ENCODE peak calls at places on chromosomes 12 and 14, in five cellular contexts. One of them, this sample, is unnamed.

GRCh38 chr12:138898-139534 is 72.4 kb downstream of the IQSEC3 start:
- DNase-seq in IMR-90: peak; percentile 29
- DNase-seq in gastrocnemius medialis: no peak
- DNase-seq in uterus: no peak
- DNase-seq in K562: no peak
- DNase-seq in this sample: no peak

GRCh38 chr12:53978477-53979356 is 4.0 kb upstream of the HOTAIR start:
- DNase-seq in IMR-90: no peak
- DNase-seq in K562: no peak
- DNase-seq in gastrocnemius medialis: no peak
- DNase-seq in uterus: no peak
- DNase-seq in this sample: no peak

GRCh38 chr12:131321988-131322387 is 368.3 kb downstream of the ADGRD1 start:
- DNase-seq in K562: no peak
- DNase-seq in IMR-90: no peak
- DNase-seq in uterus: no peak
- DNase-seq in gastrocnemius medialis: no peak
- DNase-seq in this sample: no peak

GRCh38 chr14:99732436-99733220 is 48.5 kb downstream of the CYP46A1 start:
- DNase-seq in IMR-90: no peak
- DNase-seq in uterus: peak; percentile 14
- DNase-seq in K562: no peak
- DNase-seq in gastrocnemius medialis: peak; percentile 10
- DNase-seq in this sample: no peak

GRCh38 chr12:52566847-52567291 is 6.8 kb downstream of the KRT74 start:
- DNase-seq in IMR-90: no peak
- DNase-seq in gastrocnemius medialis: no peak
- DNase-seq in K562: peak; percentile 50
- DNase-seq in uterus: no peak
- DNase-seq in this sample: no peak

GRCh38 chr14:102544034-102544744 is 34.6 kb upstream of the ANKRD9 start:
- DNase-seq in K562: no peak
- DNase-seq in uterus: no peak
- DNase-seq in IMR-90: no peak
- DNase-seq in gastrocnemius medialis: no peak
- DNase-seq in this sample: no peak

GRCh38 chr12:103128862-103129501 is 171.5 kb downstream of the ASCL1 start:
- DNase-seq in gastrocnemius medialis: no peak
- DNase-seq in uterus: no peak
- DNase-seq in IMR-90: no peak
- DNase-seq in K562: no peak
- DNase-seq in this sample: no peak

GRCh38 chr14:99213101-99213500 is 58.9 kb downstream of the BCL11B start:
- DNase-seq in gastrocnemius medialis: no peak
- DNase-seq in K562: no peak
- DNase-seq in uterus: no peak
- DNase-seq in IMR-90: no peak
- DNase-seq in this sample: no peak

GRCh38 chr12:93176166-93176565 is 201.6 kb upstream of the NUDT4 start:
- DNase-seq in K562: no peak
- DNase-seq in gastrocnemius medialis: no peak
- DNase-seq in uterus: no peak
- DNase-seq in IMR-90: peak; percentile 76
- DNase-seq in this sample: no peak

GRCh38 chr14:95946867-95947266 is 70.2 kb downstream of the TUNAR start:
- DNase-seq in uterus: peak; percentile 42
- DNase-seq in gastrocnemius medialis: no peak
- DNase-seq in IMR-90: no peak
- DNase-seq in K562: no peak
- DNase-seq in this sample: no peak

GRCh38 chr12:115911360-115911759 is 366.1 kb downstream of the MED13L start:
- DNase-seq in IMR-90: no peak
- DNase-seq in gastrocnemius medialis: no peak
- DNase-seq in K562: no peak
- DNase-seq in uterus: no peak
- DNase-seq in this sample: no peak

GRCh38 chr12:67578976-67579661 is 69.4 kb upstream of the DYRK2 start:
- DNase-seq in gastrocnemius medialis: no peak
- DNase-seq in IMR-90: no peak
- DNase-seq in uterus: no peak
- DNase-seq in K562: no peak
- DNase-seq in this sample: no peak

GRCh38 chr14:99649219-99649618 is 4.3 kb downstream of the HHIPL1 start:
- DNase-seq in uterus: no peak
- DNase-seq in K562: no peak
- DNase-seq in IMR-90: peak; percentile 62
- DNase-seq in gastrocnemius medialis: no peak
- DNase-seq in this sample: peak; percentile 58

GRCh38 chr12:19450362-19450761 is 11.1 kb downstream of the AEBP2 start:
- DNase-seq in IMR-90: no peak
- DNase-seq in gastrocnemius medialis: no peak
- DNase-seq in K562: no peak
- DNase-seq in uterus: no peak
- DNase-seq in this sample: no peak

GRCh38 chr14:24556756-24557155 is 19.3 kb downstream of the CTSG start:
- DNase-seq in IMR-90: peak; percentile 29
- DNase-seq in gastrocnemius medialis: no peak
- DNase-seq in uterus: no peak
- DNase-seq in K562: no peak
- DNase-seq in this sample: no peak

GRCh38 chr12:5807538-5808219 is 137.4 kb downstream of the ANO2 start:
- DNase-seq in uterus: no peak
- DNase-seq in IMR-90: peak; percentile 20
- DNase-seq in K562: no peak
- DNase-seq in gastrocnemius medialis: no peak
- DNase-seq in this sample: no peak

GRCh38 chr12:24387381-24387780 is 437.9 kb upstream of the SOX5 start:
- DNase-seq in K562: no peak
- DNase-seq in gastrocnemius medialis: no peak
- DNase-seq in uterus: no peak
- DNase-seq in IMR-90: no peak
- DNase-seq in this sample: no peak

GRCh38 chr12:105805730-105806390 is 332.9 kb downstream of the NUAK1 start:
- DNase-seq in IMR-90: no peak
- DNase-seq in gastrocnemius medialis: peak; percentile 77
- DNase-seq in uterus: no peak
- DNase-seq in K562: no peak
- DNase-seq in this sample: no peak

GRCh38 chr14:59707778-59708635 is 131.4 kb upstream of the CCDC175 start:
- DNase-seq in IMR-90: no peak
- DNase-seq in uterus: no peak
- DNase-seq in gastrocnemius medialis: peak; percentile 21
- DNase-seq in K562: no peak
- DNase-seq in this sample: no peak

GRCh38 chr14:66237701-66238100 is 248.5 kb upstream of the CCDC196 start:
- DNase-seq in gastrocnemius medialis: no peak
- DNase-seq in uterus: no peak
- DNase-seq in K562: no peak
- DNase-seq in IMR-90: no peak
- DNase-seq in this sample: no peak

GRCh38 chr14:95388699-95389098 is 69.0 kb upstream of the CLMN start:
- DNase-seq in K562: no peak
- DNase-seq in gastrocnemius medialis: no peak
- DNase-seq in uterus: no peak
- DNase-seq in IMR-90: no peak
- DNase-seq in this sample: no peak

GRCh38 chr12:59115995-59116394 is 195.7 kb upstream of the LRIG3 start:
- DNase-seq in K562: no peak
- DNase-seq in uterus: no peak
- DNase-seq in gastrocnemius medialis: no peak
- DNase-seq in IMR-90: no peak
- DNase-seq in this sample: no peak

GRCh38 chr12:47773062-47773857 is at the start of gene SLC48A1:
- DNase-seq in uterus: peak; percentile 58
- DNase-seq in IMR-90: peak; percentile 46
- DNase-seq in K562: peak; percentile 95
- DNase-seq in gastrocnemius medialis: peak; percentile 58
- DNase-seq in this sample: peak; percentile 84
- TF ChIP-seq POLR2A in uterus: peak; percentile 69
- TF ChIP-seq POLR2A in IMR-90: no peak
- TF ChIP-seq POLR2A in K562: peak; percentile 51
- TF ChIP-seq POLR2A in gastrocnemius medialis: peak; percentile 71
- TF ChIP-seq POLR2A in this sample: peak; percentile 19

GRCh38 chr14:104115691-104116543 is 22.5 kb upstream of the KIF26A start:
- DNase-seq in uterus: peak; percentile 12
- DNase-seq in gastrocnemius medialis: no peak
- DNase-seq in IMR-90: no peak
- DNase-seq in K562: no peak
- DNase-seq in this sample: no peak
- TF ChIP-seq POLR2A in uterus: no peak
- TF ChIP-seq POLR2A in gastrocnemius medialis: no peak
- TF ChIP-seq POLR2A in IMR-90: no peak
- TF ChIP-seq POLR2A in K562: no peak
- TF ChIP-seq POLR2A in this sample: no peak

GRCh38 chr12:4014858-4015224 is 141.6 kb upstream of the PARP11 start:
- DNase-seq in uterus: no peak
- DNase-seq in gastrocnemius medialis: no peak
- DNase-seq in K562: no peak
- DNase-seq in IMR-90: no peak
- DNase-seq in this sample: no peak

GRCh38 chr12:4012073-4012472 is 138.9 kb upstream of the PARP11 start:
- DNase-seq in gastrocnemius medialis: no peak
- DNase-seq in K562: no peak
- DNase-seq in IMR-90: no peak
- DNase-seq in uterus: no peak
- DNase-seq in this sample: no peak

GRCh38 chr12:4011597-4011996 is 138.4 kb upstream of the PARP11 start:
- DNase-seq in gastrocnemius medialis: no peak
- DNase-seq in K562: no peak
- DNase-seq in IMR-90: no peak
- DNase-seq in uterus: no peak
- DNase-seq in this sample: no peak

GRCh38 chr12:4015225-4016076 is 142.3 kb upstream of the PARP11 start:
- DNase-seq in K562: no peak
- DNase-seq in IMR-90: no peak
- DNase-seq in gastrocnemius medialis: no peak
- DNase-seq in uterus: no peak
- DNase-seq in this sample: no peak

DNA sequence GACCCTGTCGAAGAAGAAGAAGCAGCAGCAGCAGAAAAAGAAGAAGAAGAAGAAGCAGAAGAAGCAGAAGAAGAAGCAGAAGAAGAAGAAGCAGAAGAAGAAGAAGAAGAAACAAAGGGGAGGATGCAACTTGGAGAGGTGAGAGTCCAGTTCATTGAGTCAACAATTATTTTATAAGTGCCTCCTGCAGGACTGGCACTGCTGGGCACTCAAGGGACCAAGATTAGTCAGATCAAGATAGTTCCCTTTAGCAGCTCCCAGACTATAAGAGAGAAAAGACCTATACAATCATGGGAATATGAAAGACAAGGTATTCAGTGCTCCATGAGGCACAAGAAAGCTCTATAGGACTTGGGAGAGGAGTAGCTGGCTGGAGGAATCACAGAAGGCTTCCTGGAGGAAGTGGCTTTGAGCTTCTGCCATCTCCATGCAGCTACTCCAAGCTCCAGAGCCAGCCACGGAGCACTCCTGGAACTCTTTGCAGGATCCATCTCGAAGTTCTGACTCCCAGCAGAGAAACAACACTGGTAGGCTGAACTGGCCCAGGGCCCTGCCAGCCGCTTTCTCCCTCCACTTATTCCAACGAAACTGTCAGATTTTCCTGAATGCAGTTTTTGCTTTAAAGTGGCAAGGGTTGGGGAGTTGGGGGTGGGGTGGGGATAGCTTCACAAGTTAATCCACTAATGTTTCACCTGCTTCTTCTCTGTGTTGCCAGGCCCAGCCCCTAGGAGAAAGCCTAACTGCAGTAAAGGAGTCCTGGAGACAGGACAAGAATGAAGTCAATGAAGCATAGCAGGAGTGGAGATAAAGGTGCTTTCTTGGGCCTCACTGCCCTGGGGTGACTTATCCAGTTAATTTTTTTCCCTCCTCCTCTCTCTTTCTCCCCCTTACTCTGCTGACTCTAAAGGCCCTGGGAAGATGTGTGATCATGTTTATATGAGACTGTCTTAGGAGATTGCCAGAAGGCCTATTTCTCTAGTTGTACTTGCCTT is 140.1 kb upstream of the PARP11 start:
- DNase-seq in IMR-90: no peak
- DNase-seq in K562: no peak
- DNase-seq in uterus: no peak
- DNase-seq in gastrocnemius medialis: no peak
- DNase-seq in this sample: no peak
- TF ChIP-seq POLR2A in IMR-90: no peak
- TF ChIP-seq POLR2A in K562: no peak
- TF ChIP-seq POLR2A in uterus: no peak
- TF ChIP-seq POLR2A in gastrocnemius medialis: no peak
- TF ChIP-seq POLR2A in this sample: no peak

DNA sequence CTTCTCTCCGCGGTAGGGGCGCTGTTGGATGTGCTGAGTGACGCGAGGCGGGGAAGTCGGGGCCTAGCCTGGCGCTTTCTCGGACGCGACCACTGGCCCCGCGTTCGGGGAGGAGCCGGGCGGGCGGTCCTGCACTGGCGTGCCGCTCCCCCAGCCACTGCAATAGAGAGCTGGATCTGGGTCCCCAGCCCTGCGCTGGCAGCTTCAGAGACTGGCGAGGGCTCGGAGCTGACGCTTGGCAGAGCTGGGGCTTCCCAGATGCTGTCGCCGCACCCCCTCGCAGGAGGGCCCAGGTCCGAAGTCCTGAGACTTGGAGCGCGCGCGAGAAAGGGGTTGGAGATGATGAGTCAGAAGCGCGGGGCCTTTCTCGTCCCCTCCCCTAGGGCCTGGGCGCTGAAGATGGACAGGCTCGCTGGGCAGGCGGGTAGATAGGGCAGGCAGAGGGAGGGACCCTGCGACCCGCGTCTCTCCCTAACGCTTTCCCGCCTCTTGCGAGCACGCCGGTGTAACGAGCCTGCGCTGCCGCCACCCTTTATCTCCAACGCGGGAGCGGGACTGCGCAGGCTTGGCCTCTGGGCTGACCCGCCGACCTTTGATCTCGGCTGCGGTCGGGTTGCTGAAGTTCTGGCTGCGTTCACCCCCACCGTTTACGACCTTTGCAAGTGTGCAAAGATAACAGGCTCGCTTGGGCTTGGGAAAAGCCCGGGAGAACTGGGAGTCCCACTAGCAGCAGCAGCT is 3.0 kb downstream of the TMEM253 start:
- DNase-seq in gastrocnemius medialis: peak; percentile 95
- DNase-seq in uterus: peak; percentile 97
- DNase-seq in K562: peak; percentile 89
- DNase-seq in IMR-90: peak; percentile 94
- DNase-seq in this sample: peak; percentile 79
- TF ChIP-seq POLR2A in gastrocnemius medialis: peak; percentile 88
- TF ChIP-seq POLR2A in uterus: peak; percentile 92
- TF ChIP-seq POLR2A in K562: peak; percentile 82
- TF ChIP-seq POLR2A in IMR-90: peak; percentile 64
- TF ChIP-seq POLR2A in this sample: peak; percentile 57

DNA sequence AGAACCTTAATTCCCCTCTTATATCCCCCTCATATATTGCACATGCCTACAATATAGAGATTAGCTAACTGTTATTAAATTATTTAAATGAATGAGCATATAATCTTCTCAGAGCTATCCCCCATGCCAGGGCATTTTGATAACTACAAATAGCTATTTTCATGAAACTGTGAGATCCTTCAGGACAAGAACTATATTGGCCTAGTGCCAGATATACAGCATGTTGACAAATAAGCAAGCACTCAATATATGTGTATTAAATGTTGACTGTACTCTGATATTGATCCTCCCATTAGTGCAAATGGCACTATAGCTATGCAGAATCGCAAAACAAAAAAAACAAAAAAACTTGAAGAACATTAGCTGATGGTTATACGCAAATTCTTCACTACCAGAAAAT is 134.1 kb upstream of the OTX2 start:
- DNase-seq in IMR-90: no peak
- DNase-seq in gastrocnemius medialis: no peak
- DNase-seq in K562: no peak
- DNase-seq in uterus: no peak
- DNase-seq in this sample: no peak
- TF ChIP-seq POLR2A in IMR-90: no peak
- TF ChIP-seq POLR2A in gastrocnemius medialis: no peak
- TF ChIP-seq POLR2A in K562: no peak
- TF ChIP-seq POLR2A in uterus: no peak
- TF ChIP-seq POLR2A in this sample: no peak